ENCODE peak calls at places on chromosomes 1 and 21, in nine cellular contexts. One of them, this sample, is unnamed.
A peak's percentile ranks its signal among the peaks of the same experiment; 100 is the strongest.

GRCh38 chr1:58585591-58586151 is 8.6 kb upstream of the TACSTD2 start:
- DNase-seq in A549: no peak
- DNase-seq in fibroblast of mammary gland: peak; percentile 50
- DNase-seq in fibroblast of lung: peak; percentile 59
- DNase-seq in CD8-positive, alpha-beta T cell: no peak
- DNase-seq in brain microvascular endothelial cell: no peak
- DNase-seq in hepatocyte: no peak
- DNase-seq in lower lobe of right lung: peak; percentile 63
- DNase-seq in psoas muscle: no peak
- DNase-seq in this sample: no peak

GRCh38 chr1:111813440-111814304 is 58.0 kb downstream of the DDX20 start:
- DNase-seq in fibroblast of lung: no peak
- DNase-seq in fibroblast of mammary gland: no peak
- DNase-seq in brain microvascular endothelial cell: no peak
- DNase-seq in hepatocyte: no peak
- DNase-seq in lower lobe of right lung: no peak
- DNase-seq in A549: no peak
- DNase-seq in psoas muscle: no peak
- DNase-seq in CD8-positive, alpha-beta T cell: no peak
- DNase-seq in this sample: no peak

GRCh38 chr1:227895828-227896685 is 51.7 kb downstream of the WNT9A start:
- DNase-seq in lower lobe of right lung: peak; percentile 47
- DNase-seq in hepatocyte: no peak
- DNase-seq in CD8-positive, alpha-beta T cell: peak; percentile 6
- DNase-seq in fibroblast of mammary gland: no peak
- DNase-seq in A549: no peak
- DNase-seq in fibroblast of lung: peak; percentile 31
- DNase-seq in psoas muscle: peak; percentile 39
- DNase-seq in brain microvascular endothelial cell: no peak
- DNase-seq in this sample: no peak

GRCh38 chr1:17393225-17393624 is 21.2 kb downstream of the PADI6 start:
- DNase-seq in hepatocyte: no peak
- DNase-seq in lower lobe of right lung: no peak
- DNase-seq in fibroblast of mammary gland: no peak
- DNase-seq in fibroblast of lung: no peak
- DNase-seq in CD8-positive, alpha-beta T cell: no peak
- DNase-seq in brain microvascular endothelial cell: no peak
- DNase-seq in A549: no peak
- DNase-seq in psoas muscle: no peak
- DNase-seq in this sample: no peak

GRCh38 chr1:174222166-174222949 is 63.0 kb downstream of the RABGAP1L start:
- DNase-seq in hepatocyte: no peak
- DNase-seq in A549: no peak
- DNase-seq in CD8-positive, alpha-beta T cell: no peak
- DNase-seq in brain microvascular endothelial cell: peak; percentile 57
- DNase-seq in psoas muscle: no peak
- DNase-seq in fibroblast of mammary gland: peak; percentile 94
- DNase-seq in fibroblast of lung: peak; percentile 91
- DNase-seq in lower lobe of right lung: no peak
- DNase-seq in this sample: no peak

GRCh38 chr1:194846488-194846887 is 1660.1 kb upstream of the B3GALT2 start:
- DNase-seq in brain microvascular endothelial cell: no peak
- DNase-seq in fibroblast of lung: no peak
- DNase-seq in lower lobe of right lung: no peak
- DNase-seq in hepatocyte: no peak
- DNase-seq in fibroblast of mammary gland: no peak
- DNase-seq in A549: no peak
- DNase-seq in psoas muscle: no peak
- DNase-seq in CD8-positive, alpha-beta T cell: no peak
- DNase-seq in this sample: no peak

GRCh38 chr1:6475381-6476133 is 9.6 kb upstream of the TNFRSF25 start:
- DNase-seq in lower lobe of right lung: peak; percentile 84
- DNase-seq in fibroblast of lung: no peak
- DNase-seq in CD8-positive, alpha-beta T cell: peak; percentile 83
- DNase-seq in fibroblast of mammary gland: peak; percentile 20
- DNase-seq in hepatocyte: peak; percentile 74
- DNase-seq in psoas muscle: peak; percentile 75
- DNase-seq in A549: no peak
- DNase-seq in brain microvascular endothelial cell: no peak
- DNase-seq in this sample: peak; percentile 72

GRCh38 chr1:168499094-168500049 is 44.4 kb downstream of the XCL2 start:
- DNase-seq in hepatocyte: no peak
- DNase-seq in CD8-positive, alpha-beta T cell: no peak
- DNase-seq in brain microvascular endothelial cell: no peak
- DNase-seq in fibroblast of lung: no peak
- DNase-seq in lower lobe of right lung: no peak
- DNase-seq in A549: no peak
- DNase-seq in psoas muscle: no peak
- DNase-seq in fibroblast of mammary gland: no peak
- DNase-seq in this sample: no peak

GRCh38 chr1:30138891-30139290 is 584.5 kb downstream of the MATN1 start:
- DNase-seq in CD8-positive, alpha-beta T cell: no peak
- DNase-seq in psoas muscle: no peak
- DNase-seq in hepatocyte: no peak
- DNase-seq in fibroblast of mammary gland: no peak
- DNase-seq in brain microvascular endothelial cell: no peak
- DNase-seq in fibroblast of lung: no peak
- DNase-seq in A549: no peak
- DNase-seq in lower lobe of right lung: no peak
- DNase-seq in this sample: no peak

GRCh38 chr1:78223417-78224215 is 177.8 kb downstream of the GIPC2 start:
- DNase-seq in fibroblast of mammary gland: peak; percentile 89
- DNase-seq in hepatocyte: no peak
- DNase-seq in brain microvascular endothelial cell: no peak
- DNase-seq in lower lobe of right lung: no peak
- DNase-seq in CD8-positive, alpha-beta T cell: no peak
- DNase-seq in A549: no peak
- DNase-seq in fibroblast of lung: peak; percentile 51
- DNase-seq in psoas muscle: no peak
- DNase-seq in this sample: no peak

GRCh38 chr1:995665-996633 is 3.9 kb downstream of the HES4 start:
- DNase-seq in lower lobe of right lung: no peak
- DNase-seq in fibroblast of lung: no peak
- DNase-seq in psoas muscle: peak; percentile 49
- DNase-seq in hepatocyte: peak; percentile 32
- DNase-seq in A549: peak; percentile 46
- DNase-seq in brain microvascular endothelial cell: no peak
- DNase-seq in CD8-positive, alpha-beta T cell: no peak
- DNase-seq in fibroblast of mammary gland: no peak
- DNase-seq in this sample: peak; percentile 14

GRCh38 chr1:205442051-205442721 is 13.7 kb downstream of the BLACAT1 start:
- DNase-seq in lower lobe of right lung: peak; percentile 62
- DNase-seq in brain microvascular endothelial cell: no peak
- DNase-seq in CD8-positive, alpha-beta T cell: no peak
- DNase-seq in psoas muscle: no peak
- DNase-seq in fibroblast of lung: no peak
- DNase-seq in hepatocyte: no peak
- DNase-seq in A549: no peak
- DNase-seq in fibroblast of mammary gland: no peak
- DNase-seq in this sample: no peak

GRCh38 chr1:6001992-6002576 is 9.9 kb upstream of the NPHP4 start:
- DNase-seq in hepatocyte: no peak
- DNase-seq in fibroblast of lung: no peak
- DNase-seq in CD8-positive, alpha-beta T cell: peak; percentile 23
- DNase-seq in A549: no peak
- DNase-seq in fibroblast of mammary gland: no peak
- DNase-seq in brain microvascular endothelial cell: no peak
- DNase-seq in lower lobe of right lung: peak; percentile 39
- DNase-seq in psoas muscle: peak; percentile 64
- DNase-seq in this sample: no peak

GRCh38 chr1:167367705-167368104 is 147.0 kb downstream of the POU2F1 start:
- DNase-seq in brain microvascular endothelial cell: no peak
- DNase-seq in fibroblast of mammary gland: no peak
- DNase-seq in fibroblast of lung: no peak
- DNase-seq in lower lobe of right lung: no peak
- DNase-seq in psoas muscle: no peak
- DNase-seq in hepatocyte: no peak
- DNase-seq in CD8-positive, alpha-beta T cell: no peak
- DNase-seq in A549: no peak
- DNase-seq in this sample: no peak

GRCh38 chr21:30072496-30072895 is 94.1 kb downstream of the CLDN17 start:
- DNase-seq in fibroblast of lung: peak; percentile 0
- DNase-seq in lower lobe of right lung: no peak
- DNase-seq in A549: peak; percentile 21
- DNase-seq in brain microvascular endothelial cell: peak; percentile 45
- DNase-seq in CD8-positive, alpha-beta T cell: no peak
- DNase-seq in fibroblast of mammary gland: peak; percentile 52
- DNase-seq in psoas muscle: no peak
- DNase-seq in hepatocyte: peak; percentile 58
- DNase-seq in this sample: no peak
- TF ChIP-seq CTCF in fibroblast of lung: no peak
- TF ChIP-seq CTCF in lower lobe of right lung: peak; percentile 44
- TF ChIP-seq CTCF in A549: no peak
- TF ChIP-seq CTCF in brain microvascular endothelial cell: peak; percentile 58
- TF ChIP-seq CTCF in CD8-positive, alpha-beta T cell: no peak
- TF ChIP-seq CTCF in fibroblast of mammary gland: peak; percentile 36
- TF ChIP-seq CTCF in psoas muscle: no peak
- TF ChIP-seq CTCF in hepatocyte: peak; percentile 42
- TF ChIP-seq CTCF in this sample: peak; percentile 45

DNA sequence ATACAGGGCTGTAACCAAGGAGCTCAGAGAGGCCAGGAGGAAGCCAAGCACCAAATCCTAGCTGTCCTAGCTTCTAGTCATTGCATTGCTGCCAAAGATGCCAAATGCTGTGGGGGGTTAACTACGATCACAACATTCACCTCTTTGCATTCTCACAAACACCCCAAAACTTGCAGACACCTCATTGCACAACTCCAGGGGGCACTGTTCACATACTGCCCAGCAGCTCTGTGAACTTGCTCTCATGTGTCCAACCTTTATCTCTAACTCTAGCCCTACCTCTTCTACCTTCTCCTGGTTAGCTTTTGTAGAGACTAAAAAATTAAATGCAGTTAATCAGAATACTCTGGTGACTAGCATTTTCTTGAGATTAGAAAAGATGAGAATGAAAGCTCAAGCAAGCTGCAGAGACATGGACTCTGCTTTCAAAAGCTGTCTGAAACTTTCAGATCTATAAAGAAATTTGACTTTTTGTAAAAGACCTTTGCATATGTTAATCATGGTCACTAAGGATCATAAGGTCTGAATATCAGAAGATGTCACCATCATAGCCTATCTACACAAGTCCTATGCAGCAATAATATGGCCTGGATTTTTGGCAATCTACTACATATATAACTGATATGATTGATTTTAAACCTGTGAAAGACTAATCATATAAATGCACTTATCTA is 14.0 kb upstream of the KIF14 start:
- DNase-seq in fibroblast of lung: no peak
- DNase-seq in A549: peak; percentile 21
- DNase-seq in hepatocyte: no peak
- DNase-seq in lower lobe of right lung: no peak
- DNase-seq in brain microvascular endothelial cell: no peak
- DNase-seq in psoas muscle: no peak
- DNase-seq in CD8-positive, alpha-beta T cell: no peak
- DNase-seq in fibroblast of mammary gland: no peak
- DNase-seq in this sample: no peak
- TF ChIP-seq CTCF in fibroblast of lung: no peak
- TF ChIP-seq CTCF in A549: peak; percentile 38
- TF ChIP-seq CTCF in hepatocyte: no peak
- TF ChIP-seq CTCF in lower lobe of right lung: no peak
- TF ChIP-seq CTCF in brain microvascular endothelial cell: peak; percentile 18
- TF ChIP-seq CTCF in psoas muscle: no peak
- TF ChIP-seq CTCF in CD8-positive, alpha-beta T cell: no peak
- TF ChIP-seq CTCF in fibroblast of mammary gland: peak; percentile 9
- TF ChIP-seq CTCF in this sample: peak; percentile 12

GRCh38 chr1:85276290-85277026 is at the start of gene BCL10:
- DNase-seq in A549: peak; percentile 98
- DNase-seq in psoas muscle: peak; percentile 99
- DNase-seq in lower lobe of right lung: peak; percentile 100
- DNase-seq in brain microvascular endothelial cell: peak; percentile 96
- DNase-seq in fibroblast of lung: peak; percentile 98
- DNase-seq in hepatocyte: peak; percentile 99
- DNase-seq in CD8-positive, alpha-beta T cell: peak; percentile 96
- DNase-seq in fibroblast of mammary gland: peak; percentile 96
- DNase-seq in this sample: peak; percentile 94

GRCh38 chr1:85277027-85277625 is 694 bp upstream of the BCL10 start:
- DNase-seq in brain microvascular endothelial cell: no peak
- DNase-seq in hepatocyte: no peak
- DNase-seq in lower lobe of right lung: no peak
- DNase-seq in fibroblast of mammary gland: no peak
- DNase-seq in psoas muscle: no peak
- DNase-seq in CD8-positive, alpha-beta T cell: no peak
- DNase-seq in fibroblast of lung: no peak
- DNase-seq in A549: no peak
- DNase-seq in this sample: no peak

GRCh38 chr1:85274969-85275453 is 1.4 kb downstream of the BCL10 start:
- DNase-seq in fibroblast of lung: peak; percentile 79
- DNase-seq in psoas muscle: no peak
- DNase-seq in CD8-positive, alpha-beta T cell: no peak
- DNase-seq in hepatocyte: peak; percentile 73
- DNase-seq in brain microvascular endothelial cell: peak; percentile 67
- DNase-seq in lower lobe of right lung: no peak
- DNase-seq in A549: peak; percentile 55
- DNase-seq in fibroblast of mammary gland: peak; percentile 85
- DNase-seq in this sample: no peak

GRCh38 chr1:85277802-85278201 is 1.4 kb upstream of the BCL10 start:
- DNase-seq in lower lobe of right lung: no peak
- DNase-seq in fibroblast of lung: no peak
- DNase-seq in A549: no peak
- DNase-seq in fibroblast of mammary gland: no peak
- DNase-seq in hepatocyte: no peak
- DNase-seq in brain microvascular endothelial cell: no peak
- DNase-seq in psoas muscle: no peak
- DNase-seq in CD8-positive, alpha-beta T cell: no peak
- DNase-seq in this sample: no peak

GRCh38 chr1:85275701-85276289 is 637 bp downstream of the BCL10 start:
- DNase-seq in fibroblast of lung: peak; percentile 17
- DNase-seq in fibroblast of mammary gland: no peak
- DNase-seq in brain microvascular endothelial cell: no peak
- DNase-seq in psoas muscle: no peak
- DNase-seq in CD8-positive, alpha-beta T cell: no peak
- DNase-seq in hepatocyte: peak; percentile 23
- DNase-seq in A549: no peak
- DNase-seq in lower lobe of right lung: no peak
- DNase-seq in this sample: no peak
- TF ChIP-seq CTCF in fibroblast of lung: no peak
- TF ChIP-seq CTCF in fibroblast of mammary gland: no peak
- TF ChIP-seq CTCF in brain microvascular endothelial cell: no peak
- TF ChIP-seq CTCF in psoas muscle: no peak
- TF ChIP-seq CTCF in CD8-positive, alpha-beta T cell: no peak
- TF ChIP-seq CTCF in hepatocyte: no peak
- TF ChIP-seq CTCF in A549: no peak
- TF ChIP-seq CTCF in lower lobe of right lung: no peak
- TF ChIP-seq CTCF in this sample: no peak

DNA sequence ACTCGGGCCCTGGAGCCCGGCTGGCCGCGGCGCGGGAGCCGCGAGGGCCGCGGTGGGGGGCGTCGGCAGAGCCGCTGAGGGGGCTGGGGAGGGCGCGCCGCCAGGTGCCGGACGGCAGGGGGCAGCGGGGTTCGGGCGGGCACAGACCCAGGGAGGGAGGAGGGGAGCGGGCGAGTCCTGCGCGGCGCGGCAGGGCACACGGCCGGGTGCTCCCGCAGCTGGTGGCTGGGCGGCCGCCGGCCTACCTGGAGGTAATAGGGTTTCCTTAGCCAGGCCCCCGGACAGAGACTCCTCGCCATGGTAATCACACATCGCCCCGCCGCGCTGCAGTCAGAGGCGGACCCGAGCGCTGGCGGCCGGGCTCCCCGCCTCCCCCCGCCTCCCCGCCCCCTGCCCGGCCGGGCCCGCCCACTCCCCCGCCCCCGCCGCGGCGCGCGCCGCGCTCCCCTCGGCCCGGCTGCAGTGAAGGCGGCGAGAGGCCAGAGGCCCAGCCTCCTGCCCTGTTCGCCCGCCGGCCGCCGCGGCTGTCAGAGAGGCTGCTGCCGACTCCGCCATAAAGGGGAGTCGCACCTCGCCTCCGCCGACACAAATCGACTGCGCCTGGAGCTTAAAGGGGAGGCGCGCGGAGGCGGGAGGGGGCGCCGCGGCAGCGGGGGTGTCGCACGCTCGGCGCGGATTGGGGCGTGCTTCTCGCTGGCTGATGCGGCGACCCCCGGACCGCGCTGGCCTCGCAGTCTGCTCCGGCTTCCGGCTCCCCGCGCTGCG is at the start of gene DIPK1A:
- DNase-seq in lower lobe of right lung: peak; percentile 84
- DNase-seq in brain microvascular endothelial cell: peak; percentile 30
- DNase-seq in psoas muscle: peak; percentile 90
- DNase-seq in hepatocyte: peak; percentile 90
- DNase-seq in fibroblast of mammary gland: peak; percentile 46
- DNase-seq in CD8-positive, alpha-beta T cell: peak; percentile 77
- DNase-seq in A549: peak; percentile 72
- DNase-seq in fibroblast of lung: peak; percentile 75
- DNase-seq in this sample: peak; percentile 72
- TF ChIP-seq CTCF in lower lobe of right lung: peak; percentile 13
- TF ChIP-seq CTCF in brain microvascular endothelial cell: no peak
- TF ChIP-seq CTCF in psoas muscle: peak; percentile 8
- TF ChIP-seq CTCF in hepatocyte: no peak
- TF ChIP-seq CTCF in fibroblast of mammary gland: no peak
- TF ChIP-seq CTCF in CD8-positive, alpha-beta T cell: peak; percentile 29
- TF ChIP-seq CTCF in A549: no peak
- TF ChIP-seq CTCF in fibroblast of lung: no peak
- TF ChIP-seq CTCF in this sample: peak; percentile 51